ENCODE peak calls at places on chromosomes 12 and 14, in eight cellular contexts. A is iris pigment epithelial cell, J is upper lobe of right lung, X is caudate nucleus, O is spleen, L is kidney, Q is choroid plexus epithelial cell, D is ureter. Y is an unnamed sample.
A peak's percentile ranks its signal among the peaks of the same experiment; 100 is the strongest.

GRCh38 chr12:97862072-97862471 is 399.5 kb downstream of the RMST start:
- DNase-seq in D (no peak), O (no peak), L (no peak), J (no peak), X (no peak), Q (no peak), A (no peak), Y (no peak)

GRCh38 chr14:59283380-59283779 is 94.9 kb downstream of the DAAM1 start:
- DNase-seq in O (no peak), L (no peak), Q (peak; percentile 63), X (no peak), J (no peak), A (peak; percentile 83), D (no peak), Y (no peak)

GRCh38 chr12:53500776-53501614 is at the start of gene TARBP2:
- DNase-seq in J (peak; percentile 98), X (peak; percentile 99), A (peak; percentile 100), D (peak; percentile 100), L (peak; percentile 99), O (peak; percentile 99), Q (peak; percentile 100), Y (peak; percentile 100)

GRCh38 chr14:26984318-26985177 is 386.7 kb upstream of the NOVA1 start:
- DNase-seq in J (no peak), D (peak; percentile 59), X (peak; percentile 53), Q (peak; percentile 76), A (peak; percentile 60), L (no peak), O (no peak), Y (peak; percentile 75)

GRCh38 chr12:116659771-116660481 is 77.9 kb downstream of the SPRING1 start:
- DNase-seq in Q (no peak), D (no peak), L (no peak), O (no peak), X (no peak), J (no peak), A (peak; percentile 35), Y (no peak)

GRCh38 chr12:53220857-53221202 is 11.2 kb downstream of the RARG start:
- DNase-seq in L (peak; percentile 98), D (peak; percentile 94), J (peak; percentile 98), X (peak; percentile 66), O (peak; percentile 96), Q (peak; percentile 97), A (peak; percentile 97), Y (peak; percentile 86)

GRCh38 chr12:121008347-121009098 is 7.8 kb downstream of the C12orf43 start:
- DNase-seq in Q (no peak), A (no peak), L (no peak), X (no peak), J (peak; percentile 28), D (no peak), O (no peak), Y (no peak)

GRCh38 chr14:53621433-53621832 is 335.2 kb downstream of the BMP4 start:
- DNase-seq in Q (no peak), D (no peak), A (no peak), O (no peak), X (no peak), L (no peak), J (no peak), Y (no peak)

GRCh38 chr14:74531467-74531866 is 37.9 kb downstream of the ISCA2 start:
- DNase-seq in D (no peak), Q (peak; percentile 61), A (peak; percentile 45), J (no peak), X (no peak), O (no peak), L (no peak), Y (no peak)

GRCh38 chr14:49853572-49854375 is 1.2 kb upstream of the NEMF start:
- DNase-seq in D (peak; percentile 75), J (peak; percentile 82), L (peak; percentile 78), Q (peak; percentile 93), O (peak; percentile 88), X (peak; percentile 50), A (peak; percentile 86), Y (peak; percentile 86)

GRCh38 chr12:104295954-104296353 is 7.6 kb upstream of the EID3 start:
- DNase-seq in Q (no peak), L (no peak), D (no peak), J (no peak), A (no peak), X (no peak), O (no peak), Y (no peak)

GRCh38 chr14:84477996-84478395 is 1051.9 kb upstream of the FLRT2 start:
- DNase-seq in J (no peak), Q (peak; percentile 26), D (no peak), O (no peak), X (no peak), A (peak; percentile 59), L (no peak), Y (no peak)

GRCh38 chr12:25957898-25958253 is 606 bp upstream of the RASSF8 start:
- DNase-seq in O (no peak), Q (peak; percentile 68), L (no peak), D (peak; percentile 55), A (peak; percentile 82), X (peak; percentile 45), J (no peak), Y (peak; percentile 12)

GRCh38 chr14:38080696-38081095 is 127.0 kb upstream of the SSTR1 start:
- DNase-seq in X (no peak), Q (no peak), D (no peak), O (no peak), L (no peak), A (no peak), J (no peak), Y (no peak)

GRCh38 chr14:23248601-23249000 is 10.9 kb downstream of the RNF212B start:
- DNase-seq in L (no peak), O (no peak), A (peak; percentile 7), Q (no peak), X (no peak), J (no peak), D (no peak), Y (no peak)

GRCh38 chr12:52442600-52443061 is 8.5 kb upstream of the KRT75 start:
- DNase-seq in L (no peak), Q (peak; percentile 74), A (peak; percentile 14), X (no peak), O (no peak), D (no peak), J (no peak), Y (no peak)

GRCh38 chr12:95740751-95741150 is 49.8 kb downstream of the NTN4 start:
- DNase-seq in A (no peak), O (no peak), J (no peak), D (no peak), L (no peak), X (no peak), Q (peak; percentile 7), Y (peak; percentile 73)

GRCh38 chr12:31525496-31526157 is 65.3 kb downstream of the DENND5B start:
- DNase-seq in X (no peak), Q (no peak), D (no peak), O (no peak), L (no peak), J (no peak), A (no peak), Y (no peak)

GRCh38 chr14:76938092-76938500 is 90.4 kb downstream of the IRF2BPL start:
- DNase-seq in X (no peak), A (peak; percentile 43), O (no peak), L (no peak), Q (no peak), J (no peak), D (no peak), Y (no peak)

Y was measured in NCI-H345.